ENCODE peak calls at places on chromosomes 5 and 9, in five cellular contexts. M is neuronal stem cell, A is lung, K is OCI-LY7, Q is AG10803. N is an unnamed sample.

GRCh38 chr9:124527781-124528180 is 20.6 kb upstream of the NR5A1 start:
- DNase-seq in K (no peak), A (no peak), M (no peak), Q (no peak), N (no peak)

GRCh38 chr9:81604306-81605153 is 84.8 kb downstream of the TLE1 start:
- DNase-seq in Q (no peak), K (no peak), M (no peak), A (no peak), N (no peak)

GRCh38 chr9:134794726-134795370 is 85.8 kb upstream of the FCN2 start:
- DNase-seq in Q (no peak), M (no peak), A (no peak), K (no peak), N (no peak)

GRCh38 chr9:112097712-112098688 is 77.1 kb downstream of the SUSD1 start:
- DNase-seq in M (peak), Q (peak), K (peak), A (peak), N (peak)

GRCh38 chr9:35490155-35490909 is 421 bp downstream of the RUSC2 start:
- DNase-seq in Q (no peak), A (peak), K (no peak), M (no peak), N (no peak)

GRCh38 chr5:97181856-97182545 is 1.0 kb downstream of the RIOK2 start:
- DNase-seq in A (no peak), M (no peak), Q (peak), K (no peak), N (no peak)

GRCh38 chr9:90441814-90442213 is 200.8 kb downstream of the DIRAS2 start:
- DNase-seq in M (no peak), Q (no peak), A (no peak), K (no peak), N (no peak)

GRCh38 chr5:135810188-135810943 is 24.1 kb upstream of the SLC25A48 start:
- DNase-seq in A (no peak), K (no peak), Q (no peak), M (no peak), N (no peak)

GRCh38 chr9:110526426-110526825 is 53.1 kb downstream of the SVEP1 start:
- DNase-seq in A (no peak), M (no peak), Q (peak), K (no peak), N (no peak)

GRCh38 chr5:43711496-43711895 is 108.5 kb downstream of the NNT start:
- DNase-seq in K (no peak), Q (peak), M (no peak), A (no peak), N (no peak)

GRCh38 chr5:178324481-178325310 is 92.1 kb upstream of the PHYKPL start:
- DNase-seq in Q (no peak), A (no peak), M (no peak), K (no peak), N (no peak)

GRCh38 chr9:5976668-5977397 is 38.6 kb downstream of the RANBP6 start:
- DNase-seq in M (no peak), A (no peak), Q (no peak), K (no peak), N (no peak)

GRCh38 chr9:85522459-85523092 is 219.2 kb downstream of the AGTPBP1 start:
- DNase-seq in M (peak), Q (peak), K (no peak), A (no peak), N (peak)

GRCh38 chr5:61020415-61020814 is 75.4 kb downstream of the NDUFAF2 start:
- DNase-seq in Q (peak), A (no peak), K (no peak), M (no peak), N (no peak)

GRCh38 chr5:131957721-131958483 is 12.4 kb upstream of the MEIKIN start:
- DNase-seq in M (no peak), Q (no peak), K (no peak), A (no peak), N (no peak)

GRCh38 chr5:60843693-60844428 is at the start of gene ELOVL7:
- DNase-seq in Q (no peak), M (peak), A (peak), K (no peak), N (peak)

GRCh38 chr5:172274951-172275753 is 8.4 kb downstream of the UBTD2 start:
- DNase-seq in A (no peak), M (no peak), Q (no peak), K (no peak), N (no peak)

GRCh38 chr9:120152295-120152694 is 427.7 kb downstream of the CDK5RAP2 start:
- DNase-seq in Q (no peak), A (no peak), M (peak), K (no peak), N (no peak)

GRCh38 chr5:106094128-106094726 is 1576.5 kb downstream of the EFNA5 start:
- DNase-seq in A (no peak), M (no peak), Q (peak), K (no peak), N (no peak)

GRCh38 chr5:8138884-8139283 is 269.9 kb downstream of the MTRR start:
- DNase-seq in A (no peak), Q (no peak), M (no peak), K (no peak), N (no peak)

GRCh38 chr9:2093920-2094597 is 78.9 kb downstream of the SMARCA2 start:
- DNase-seq in M (no peak), Q (peak), K (no peak), A (peak), N (no peak)

GRCh38 chr5:73418244-73418691 is 30.3 kb downstream of the FOXD1 start:
- DNase-seq in M (no peak), A (no peak), Q (no peak), K (no peak), N (no peak)

GRCh38 chr5:178280631-178281030 is 48.0 kb upstream of the PHYKPL start:
- DNase-seq in M (no peak), K (no peak), A (no peak), Q (no peak), N (no peak)

GRCh38 chr5:141513627-141514329 is 24.9 kb downstream of the PCDHGC5 start:
- DNase-seq in Q (peak), K (peak), A (peak), M (peak), N (no peak)

GRCh38 chr5:173800340-173800739 is 87.8 kb upstream of the CPEB4 start:
- DNase-seq in K (no peak), Q (no peak), M (no peak), A (no peak), N (no peak)

GRCh38 chr9:33924978-33925797 is 108.2 kb downstream of the UBE2R2 start:
- DNase-seq in M (peak), Q (peak), A (no peak), K (peak), N (peak)

GRCh38 chr5:159206368-159206767 is 3.0 kb downstream of the RNF145 start:
- DNase-seq in Q (no peak), A (no peak), K (no peak), M (no peak), N (no peak)

GRCh38 chr9:101246691-101247090 is 138.1 kb downstream of the BAAT start:
- DNase-seq in A (no peak), K (no peak), M (no peak), Q (no peak), N (no peak)

GRCh38 chr9:86093788-86094555 is 5.4 kb downstream of the GOLM1 start:
- DNase-seq in M (no peak), K (no peak), Q (no peak), A (peak), N (no peak)

GRCh38 chr5:141809697-141810096 is 68.5 kb downstream of the PCDH1 start:
- DNase-seq in M (no peak), K (no peak), Q (no peak), A (no peak), N (no peak)

GRCh38 chr9:137242329-137243204 is 1.5 kb downstream of the TUBB4B start:
- DNase-seq in M (no peak), K (no peak), Q (no peak), A (no peak), N (no peak)

DNA sequence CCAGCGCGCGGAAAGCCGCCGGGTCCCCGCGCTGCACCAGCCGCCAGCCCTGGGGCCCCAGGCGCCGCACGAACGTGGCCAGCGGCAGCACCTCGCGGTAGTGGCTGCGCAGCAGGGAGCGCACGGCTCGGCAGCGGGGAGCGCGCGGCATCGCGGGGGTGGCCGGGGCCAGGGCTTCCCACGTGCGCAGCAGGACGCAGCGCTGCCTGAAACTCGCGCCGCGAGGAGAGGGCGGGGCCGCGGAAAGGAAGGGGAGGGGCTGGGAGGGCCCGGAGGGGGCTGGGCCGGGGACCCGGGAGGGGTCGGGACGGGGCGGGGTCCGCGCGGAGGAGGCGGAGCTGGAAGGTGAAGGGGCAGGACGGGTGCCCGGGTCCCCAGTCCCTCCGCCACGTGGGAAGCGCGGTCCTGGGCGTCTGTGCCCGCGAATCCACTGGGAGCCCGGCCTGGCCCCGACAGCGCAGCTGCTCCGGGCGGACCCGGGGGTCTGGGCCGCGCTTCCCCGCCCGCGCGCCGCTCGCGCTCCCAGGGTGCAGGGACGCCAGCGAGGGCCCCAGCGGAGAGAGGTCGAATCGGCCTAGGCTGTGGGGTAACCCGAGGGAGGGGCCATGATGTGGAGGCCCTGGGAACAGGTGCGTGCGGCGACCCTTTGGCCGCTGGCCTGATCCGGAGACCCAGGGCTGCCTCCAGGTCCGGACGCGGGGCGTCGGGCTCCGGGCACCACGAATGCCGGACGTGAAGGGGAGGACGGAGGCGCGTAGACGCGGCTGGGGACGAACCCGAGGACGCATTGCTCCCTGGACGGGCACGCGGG is at the start of gene TERT:
- DNase-seq in K (peak), M (peak), Q (no peak), A (no peak), N (no peak)
- H3K4me3 ChIP-seq in K (peak), M (peak), Q (no peak), A (no peak), N (peak)

GRCh38 chr9:69326261-69326660 is 1.2 kb downstream of the ENTREP1 start:
- DNase-seq in A (no peak), Q (no peak), M (no peak), K (no peak), N (no peak)
- H3K4me3 ChIP-seq in A (peak), Q (no peak), M (no peak), K (no peak), N (no peak)

DNA sequence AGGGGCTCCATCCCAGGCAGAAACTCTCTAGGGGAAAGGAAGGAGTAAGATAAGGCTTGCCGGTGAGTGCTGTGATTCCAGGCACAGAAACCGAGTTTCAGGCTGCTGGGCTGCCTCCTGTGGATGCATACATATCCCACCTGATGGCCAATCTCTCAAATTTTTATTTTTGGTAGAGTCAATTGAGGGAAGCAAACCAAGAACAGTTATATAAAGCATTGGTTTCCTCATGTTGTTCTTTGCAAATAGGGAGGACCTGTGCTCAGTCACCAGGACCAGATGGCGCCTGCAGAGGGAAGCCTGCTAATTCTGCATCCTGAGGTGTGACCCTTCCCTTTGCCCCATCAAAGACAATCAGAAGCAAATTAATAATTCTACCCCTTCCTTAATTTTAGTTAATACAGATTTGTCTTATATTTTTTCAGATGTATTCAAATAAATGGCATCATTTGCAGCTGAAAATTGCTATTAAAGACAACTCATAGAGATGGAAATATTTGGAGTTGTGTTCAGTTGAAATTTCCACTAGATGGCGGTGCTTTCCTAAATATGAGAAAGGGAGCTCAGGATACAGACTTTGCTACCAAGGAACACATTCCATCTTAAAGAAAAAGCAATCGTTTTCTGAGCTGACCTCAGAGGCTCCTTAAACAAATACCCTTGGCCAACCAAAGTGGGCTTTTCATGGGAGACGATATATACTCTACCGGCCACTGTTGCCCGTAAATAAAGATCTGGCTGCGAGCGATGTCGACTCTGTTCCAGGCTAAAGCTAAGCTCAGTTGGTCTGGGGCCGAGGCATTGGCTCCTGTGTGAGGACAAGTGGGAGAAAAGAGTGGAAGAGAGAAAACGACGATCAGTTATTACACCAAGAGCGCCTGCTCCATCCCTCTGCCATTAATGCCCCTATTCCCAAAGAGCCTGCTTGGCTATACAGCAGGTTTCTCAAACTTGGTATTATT is 225.7 kb upstream of the KLF9 start:
- DNase-seq in Q (peak), K (peak), M (peak), A (no peak), N (peak)
- H3K4me3 ChIP-seq in Q (no peak), K (no peak), M (no peak), A (no peak), N (no peak)

GRCh38 chr5:176550275-176550831 is 1.2 kb downstream of the CDHR2 start:
- DNase-seq in M (no peak), Q (no peak), K (peak), A (no peak), N (no peak)
- H3K4me3 ChIP-seq in M (no peak), Q (no peak), K (no peak), A (no peak), N (no peak)

DNA sequence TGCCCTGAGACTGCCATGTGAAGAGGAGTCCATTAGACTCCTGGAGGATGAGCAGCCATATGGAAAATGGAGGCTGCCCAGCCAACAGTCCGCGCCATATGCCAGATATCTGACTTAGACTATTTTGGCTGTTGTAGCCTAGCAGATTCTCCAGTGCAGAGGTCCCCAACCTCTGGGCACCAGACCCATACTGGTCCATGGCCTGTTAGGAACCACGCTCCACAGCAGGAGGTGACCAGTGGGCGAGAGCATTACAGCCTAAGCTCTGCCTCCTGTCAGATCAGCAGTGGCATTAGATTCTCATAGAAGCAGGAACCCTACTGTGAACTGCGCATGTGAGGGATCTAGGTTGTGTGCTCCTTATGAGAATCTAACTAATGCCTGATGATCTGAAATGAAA is 851.9 kb downstream of the NR2F1-AS1 start:
- DNase-seq in K (no peak), A (no peak), Q (no peak), M (no peak), N (no peak)
- H3K4me3 ChIP-seq in K (no peak), A (no peak), Q (no peak), M (no peak), N (no peak)

N was measured in Jurkat, Clone E6-1.